ENCODE peak calls at places on chromosomes 6 and 20, in six cellular contexts. X, Y, M, A, H and S are unnamed samples.

GRCh38 chr20:40945754-40946451 is 82.7 kb upstream of the TOP1 start:
- DNase-seq in X (peak; percentile 87), Y (peak; percentile 48), M (peak; percentile 72), A (no peak), H (peak; percentile 81), S (no peak)

GRCh38 chr6:166760288-166760687 is 133.2 kb upstream of the RPS6KA2 start:
- DNase-seq in X (no peak), Y (no peak), M (no peak), A (no peak), H (no peak), S (no peak)

GRCh38 chr20:19864130-19864529 is 106.1 kb downstream of the RIN2 start:
- DNase-seq in X (no peak), Y (no peak), M (no peak), A (no peak), H (no peak), S (no peak)

GRCh38 chr6:52820198-52820597 is 16.6 kb upstream of the GSTA1 start:
- DNase-seq in X (no peak), Y (no peak), M (no peak), A (no peak), H (no peak), S (no peak)

GRCh38 chr6:2505624-2506023 is 245.1 kb downstream of the MYLK4 start:
- DNase-seq in X (peak; percentile 39), Y (no peak), M (no peak), A (no peak), H (peak; percentile 9), S (no peak)

GRCh38 chr6:2381872-2382661 is 136.7 kb upstream of the GMDS start:
- DNase-seq in X (no peak), Y (peak; percentile 24), M (no peak), A (no peak), H (no peak), S (no peak)

GRCh38 chr6:141326426-141326825 is 806.3 kb upstream of the GJE1 start:
- DNase-seq in X (no peak), Y (no peak), M (peak; percentile 62), A (no peak), H (no peak), S (peak; percentile 76)

GRCh38 chr6:44855562-44856494 is 468.3 kb downstream of the CDC5L start:
- DNase-seq in X (no peak), Y (no peak), M (no peak), A (no peak), H (no peak), S (no peak)

GRCh38 chr6:157800420-157801237 is 22.4 kb upstream of the SNX9 start:
- DNase-seq in X (no peak), Y (no peak), M (no peak), A (no peak), H (no peak), S (no peak)

GRCh38 chr6:75458895-75459294 is 34.7 kb downstream of the FILIP1 start:
- DNase-seq in X (no peak), Y (no peak), M (no peak), A (no peak), H (no peak), S (no peak)

GRCh38 chr6:24131751-24132150 is 5.7 kb downstream of the NRSN1 start:
- DNase-seq in X (no peak), Y (no peak), M (no peak), A (no peak), H (no peak), S (no peak)

GRCh38 chr6:75492769-75493168 is 831 bp downstream of the FILIP1 start:
- DNase-seq in X (no peak), Y (no peak), M (no peak), A (no peak), H (no peak), S (no peak)

GRCh38 chr20:50868509-50869495 is 62.4 kb downstream of the ADNP start:
- DNase-seq in X (no peak), Y (no peak), M (peak; percentile 82), A (no peak), H (no peak), S (no peak)

GRCh38 chr6:158755636-158756035 is 63.5 kb downstream of the EZR start:
- DNase-seq in X (no peak), Y (no peak), M (no peak), A (no peak), H (no peak), S (no peak)

GRCh38 chr6:104705095-104705707 is 154.5 kb downstream of the HACE1 start:
- DNase-seq in X (no peak), Y (peak; percentile 22), M (no peak), A (no peak), H (peak; percentile 52), S (no peak)

GRCh38 chr6:49548613-49549304 is 1.7 kb upstream of the C6orf141 start:
- DNase-seq in X (peak; percentile 34), Y (no peak), M (no peak), A (no peak), H (no peak), S (no peak)

GRCh38 chr6:157073596-157073995 is 249.7 kb downstream of the TMEM242 start:
- DNase-seq in X (no peak), Y (no peak), M (no peak), A (no peak), H (no peak), S (no peak)

GRCh38 chr6:169656626-169657610 is 44.9 kb downstream of the WDR27 start:
- DNase-seq in X (no peak), Y (no peak), M (no peak), A (peak; percentile 70), H (no peak), S (no peak)

GRCh38 chr6:156795825-156796224 is 18.6 kb downstream of the ARID1B start:
- DNase-seq in X (no peak), Y (no peak), M (no peak), A (no peak), H (no peak), S (no peak)

GRCh38 chr20:3659492-3660261 is 3.5 kb downstream of the GFRA4 start:
- DNase-seq in X (no peak), Y (no peak), M (no peak), A (no peak), H (no peak), S (no peak)

GRCh38 chr6:110875548-110876169 is 1.1 kb downstream of the AMD1 start:
- DNase-seq in X (peak; percentile 75), Y (peak; percentile 48), M (no peak), A (peak; percentile 92), H (peak; percentile 64), S (peak; percentile 81)

GRCh38 chr20:16241911-16242310 is 331.3 kb downstream of the KIF16B start:
- DNase-seq in X (no peak), Y (no peak), M (peak; percentile 72), A (no peak), H (peak; percentile 40), S (no peak)

DNA sequence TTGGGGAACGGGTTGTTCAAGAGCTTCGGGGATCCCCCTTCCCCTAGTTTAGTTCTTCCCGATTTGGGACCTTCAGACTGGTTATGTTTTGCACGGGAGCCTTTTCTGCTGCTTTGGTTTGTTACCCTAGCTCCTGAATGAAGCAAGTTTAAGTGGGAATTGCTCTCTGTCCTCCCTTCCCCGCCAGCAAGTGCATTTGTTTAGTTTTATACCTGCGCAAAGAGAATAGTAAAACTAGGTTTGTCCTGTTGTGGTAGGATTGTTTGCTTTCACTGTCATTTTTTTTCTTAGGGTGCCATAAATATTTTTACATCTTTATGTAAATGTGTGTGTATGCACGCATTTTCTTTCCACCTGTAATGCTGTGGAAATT is 657 bp downstream of the SH3BGRL2 start:
- DNase-seq in X (no peak), Y (no peak), M (no peak), A (no peak), H (no peak), S (no peak)
- H3K4me3 ChIP-seq in X (peak overlapping the region; percentile 81), Y (peak overlapping the region; percentile 87), M (peak overlapping the region; percentile 76), A (peak overlapping the region; percentile 59), H (no peak overlapping the region), S (peak overlapping the region; percentile 84)

GRCh38 chr6:132713355-132714134 is at the start of gene VNN1:
- DNase-seq in X (no peak), Y (no peak), M (no peak), A (no peak), H (peak; percentile 13), S (peak; percentile 71)

GRCh38 chr6:132714160-132714559 is 305 bp upstream of the VNN1 start:
- DNase-seq in X (no peak), Y (no peak), M (no peak), A (no peak), H (no peak), S (no peak)

GRCh38 chr6:132716238-132716637 is 2.4 kb upstream of the VNN1 start:
- DNase-seq in X (no peak), Y (no peak), M (no peak), A (no peak), H (no peak), S (no peak)

GRCh38 chr6:132712366-132712765 is 1.5 kb downstream of the VNN1 start:
- DNase-seq in X (no peak), Y (no peak), M (no peak), A (no peak), H (no peak), S (no peak)

GRCh38 chr6:132715204-132715603 is 1.3 kb upstream of the VNN1 start:
- DNase-seq in X (peak; percentile 75), Y (no peak), M (peak; percentile 65), A (no peak), H (no peak), S (no peak)
- TF ChIP-seq CTCF in X (peak; percentile 57), Y (peak; percentile 30), M (peak; percentile 86), A (no peak), H (no peak), S (no peak)

GRCh38 chr6:136772685-136773472 is 19.4 kb downstream of the MAP3K5 start:
- DNase-seq in X (peak; percentile 9), Y (no peak), M (no peak), A (no peak), H (peak; percentile 45), S (no peak)
- H3K4me1 ChIP-seq in X (no peaks in the 10 kb centered on the region), Y (peaks cover 69% of the 10 kb centered on the region), M (no peaks in the 10 kb centered on the region), A (peaks cover 8% of the 10 kb centered on the region), H (peaks cover 32% of the 10 kb centered on the region), S (peaks cover 57% of the 10 kb centered on the region)

DNA sequence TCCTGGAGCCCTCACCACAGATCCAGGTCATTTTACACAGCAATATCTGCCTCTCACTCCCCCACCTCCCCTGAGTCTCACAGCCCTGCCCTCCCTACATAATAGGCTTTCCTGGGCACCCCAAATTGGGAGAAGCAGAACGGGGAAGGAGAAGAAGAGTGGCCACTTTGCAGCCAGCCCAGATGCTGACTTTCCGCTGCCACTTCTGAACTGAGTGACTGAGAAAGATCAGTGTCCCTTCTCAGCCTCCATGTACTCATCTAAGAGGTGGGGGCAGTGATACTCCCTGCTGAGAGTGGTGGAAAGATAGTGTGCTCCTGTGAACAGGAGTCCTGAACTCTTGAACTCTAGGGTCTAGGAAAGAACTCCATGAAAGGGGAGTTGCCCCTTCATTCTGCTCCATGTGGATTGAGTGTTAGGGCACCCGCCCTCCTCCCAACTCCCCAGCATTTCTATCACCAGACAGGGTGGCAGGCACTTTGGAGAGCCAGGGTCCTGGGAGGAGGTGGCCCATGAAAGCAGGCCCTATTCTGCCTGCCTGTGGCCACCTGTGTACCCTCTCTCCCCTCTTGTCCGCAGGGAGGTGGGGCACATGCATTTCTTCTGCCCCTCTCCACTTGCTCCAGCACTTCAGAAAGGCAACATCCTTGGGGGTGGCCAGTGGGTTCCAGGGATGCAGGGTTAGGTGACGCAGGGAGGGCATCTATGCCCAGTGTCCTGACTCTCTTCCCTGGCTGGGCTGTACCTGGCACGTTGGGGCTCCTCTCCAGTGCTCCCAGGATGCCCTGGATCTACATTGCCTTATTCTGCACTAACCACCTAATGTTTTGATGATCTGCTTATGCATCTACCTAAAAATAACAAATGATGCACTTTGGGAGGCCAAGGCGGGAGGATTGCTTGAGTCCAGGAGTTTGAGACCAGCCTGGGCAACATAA is 38.3 kb upstream of the MRPS18A start:
- DNase-seq in X (no peak), Y (no peak), M (no peak), A (no peak), H (no peak), S (no peak)
- H3K4me3 ChIP-seq in X (no peak overlapping the region), Y (no peak overlapping the region), M (no peak overlapping the region), A (no peak overlapping the region), H (no peak overlapping the region), S (no peak overlapping the region)

GRCh38 chr6:121680058-121680457 is 244.6 kb downstream of the GJA1 start:
- DNase-seq in X (no peak), Y (no peak), M (no peak), A (no peak), H (no peak), S (no peak)
- TF ChIP-seq CTCF in X (peak; percentile 10), Y (no peak), M (no peak), A (no peak), H (no peak), S (no peak)